ENCODE peak calls at places on chromosomes 3 and 15, in seven cellular contexts. B is CD4-positive, alpha-beta memory T cell; U is mammary epithelial cell; S is Peyer's patch; T is aorta; W is kidney; M is mucosa of descending colon. G is an unnamed sample.
A peak's percentile ranks its signal among the peaks of the same experiment; 100 is the strongest.

GRCh38 chr15:92069308-92070244 is 216.1 kb downstream of the SLCO3A1 start:
- DNase-seq in B (no peak), U (peak; percentile 94), S (no peak), T (no peak), W (peak; percentile 80), M (peak; percentile 33), G (peak; percentile 38)

GRCh38 chr3:143060906-143061305 is 58.7 kb upstream of the CHST2 start:
- DNase-seq in B (no peak), U (peak; percentile 52), S (no peak), T (no peak), W (no peak), M (no peak), G (no peak)

GRCh38 chr3:188389711-188390346 is 235.9 kb downstream of the LPP start:
- DNase-seq in B (peak; percentile 5), U (peak; percentile 74), S (no peak), T (no peak), W (peak; percentile 37), M (peak; percentile 59), G (peak; percentile 22)

GRCh38 chr3:114841515-114841914 is 305.6 kb downstream of the ZBTB20 start:
- DNase-seq in B (no peak), U (peak; percentile 80), S (no peak), T (no peak), W (no peak), M (no peak), G (no peak)

GRCh38 chr3:51508255-51508654 is 8.4 kb upstream of the DCAF1 start:
- DNase-seq in B (no peak), U (no peak), S (no peak), T (peak; percentile 22), W (no peak), M (no peak), G (no peak)

GRCh38 chr15:57406040-57406772 is 29.9 kb downstream of the CGNL1 start:
- DNase-seq in B (no peak), U (no peak), S (no peak), T (no peak), W (no peak), M (no peak), G (no peak)

GRCh38 chr15:61584410-61584809 is 355.3 kb upstream of the RORA start:
- DNase-seq in B (no peak), U (peak; percentile 23), S (no peak), T (no peak), W (no peak), M (no peak), G (no peak)

GRCh38 chr3:133588035-133588434 is 14.5 kb downstream of the CDV3 start:
- DNase-seq in B (no peak), U (no peak), S (no peak), T (no peak), W (no peak), M (no peak), G (no peak)

GRCh38 chr3:104909721-104910120 is 457.0 kb upstream of the ALCAM start:
- DNase-seq in B (no peak), U (no peak), S (no peak), T (no peak), W (no peak), M (no peak), G (no peak)

GRCh38 chr15:60727661-60728060 is 248.7 kb upstream of the ICE2 start:
- DNase-seq in B (no peak), U (no peak), S (no peak), T (no peak), W (no peak), M (no peak), G (no peak)

GRCh38 chr3:196969001-196969659 is 497 bp upstream of the PIGZ start:
- DNase-seq in B (peak; percentile 26), U (peak; percentile 34), S (peak; percentile 65), T (no peak), W (peak; percentile 75), M (no peak), G (peak; percentile 32)

GRCh38 chr15:92158426-92158825 is 235.3 kb upstream of the ST8SIA2 start:
- DNase-seq in B (no peak), U (peak; percentile 88), S (no peak), T (no peak), W (no peak), M (no peak), G (no peak)

GRCh38 chr15:77457619-77458265 is 37.1 kb downstream of the HMG20A start:
- DNase-seq in B (no peak), U (peak; percentile 16), S (no peak), T (no peak), W (no peak), M (no peak), G (no peak)

GRCh38 chr3:25009665-25010064 is 418.4 kb upstream of the RARB start:
- DNase-seq in B (no peak), U (no peak), S (no peak), T (no peak), W (no peak), M (no peak), G (no peak)

GRCh38 chr3:112074616-112075497 is 11.3 kb upstream of the C3orf52 start:
- DNase-seq in B (peak; percentile 38), U (peak; percentile 100), S (peak; percentile 74), T (no peak), W (peak; percentile 79), M (peak; percentile 73), G (no peak)

GRCh38 chr15:39667382-39668127 is 86.7 kb downstream of the THBS1 start:
- DNase-seq in B (no peak), U (no peak), S (no peak), T (no peak), W (no peak), M (no peak), G (no peak)

GRCh38 chr15:37764733-37765191 is 169.7 kb upstream of the TMCO5A start:
- DNase-seq in B (no peak), U (peak; percentile 43), S (no peak), T (no peak), W (no peak), M (peak; percentile 56), G (no peak)

GRCh38 chr15:43948691-43949325 is 122.0 kb downstream of the WDR76 start:
- DNase-seq in B (no peak), U (no peak), S (no peak), T (no peak), W (no peak), M (no peak), G (no peak)

GRCh38 chr15:74891469-74891868 is 1.6 kb downstream of the MPI start:
- DNase-seq in B (no peak), U (no peak), S (peak; percentile 89), T (no peak), W (no peak), M (peak; percentile 89), G (no peak)

GRCh38 chr3:145422541-145422940 is 738.4 kb downstream of the PLOD2 start:
- DNase-seq in B (no peak), U (no peak), S (no peak), T (no peak), W (no peak), M (no peak), G (no peak)

GRCh38 chr15:71874245-71874644 is 63.9 kb downstream of the NR2E3 start:
- DNase-seq in B (no peak), U (no peak), S (no peak), T (no peak), W (no peak), M (no peak), G (no peak)

GRCh38 chr3:51748327-51748726 is 30.7 kb downstream of the IQCF6 start:
- DNase-seq in B (no peak), U (no peak), S (no peak), T (no peak), W (no peak), M (no peak), G (no peak)

GRCh38 chr3:112303811-112304325 is 9.9 kb upstream of the SLC9C1 start:
- DNase-seq in B (no peak), U (no peak), S (no peak), T (no peak), W (no peak), M (peak; percentile 28), G (no peak)

GRCh38 chr15:34241376-34242350 is 16.8 kb downstream of the EMC4 start:
- DNase-seq in B (peak; percentile 55), U (peak; percentile 62), S (no peak), T (no peak), W (no peak), M (peak; percentile 62), G (no peak)

GRCh38 chr3:50267280-50267913 is 1.6 kb upstream of the SEMA3B start:
- DNase-seq in B (no peak), U (no peak), S (peak; percentile 84), T (peak; percentile 91), W (peak; percentile 93), M (peak; percentile 85), G (peak; percentile 82)
- H3K4me1 ChIP-seq in B (no peaks in the 10 kb centered on the region), U (peaks cover 39% of the 10 kb centered on the region), S (no peaks in the 10 kb centered on the region), T (no peaks in the 10 kb centered on the region), W (peaks cover 45% of the 10 kb centered on the region), M (peaks cover 45% of the 10 kb centered on the region), G (peaks cover 66% of the 10 kb centered on the region)

DNA sequence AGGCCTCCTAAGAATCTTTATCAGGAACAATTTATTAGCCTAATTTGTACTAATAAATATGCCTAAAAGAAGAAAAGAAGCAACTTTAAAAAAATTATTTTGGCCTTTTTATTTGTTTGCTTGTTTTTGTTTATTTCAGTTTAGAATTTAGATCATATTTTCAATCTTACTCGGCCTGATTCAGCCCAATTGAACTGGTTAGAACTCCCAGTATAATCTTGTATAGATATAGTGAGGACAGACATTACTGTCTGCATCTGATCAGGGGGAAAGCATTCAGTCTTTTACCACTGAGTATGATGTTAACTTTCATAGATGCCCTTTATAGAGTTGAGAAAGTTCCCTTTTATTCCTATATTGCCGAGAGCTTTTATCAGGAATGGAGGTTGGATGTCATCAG is 56.0 kb upstream of the CSTA start:
- DNase-seq in B (no peak), U (no peak), S (no peak), T (no peak), W (no peak), M (no peak), G (no peak)
- H3K4me1 ChIP-seq in B (peaks cover 33% of the 10 kb centered on the region), U (no peaks in the 10 kb centered on the region), S (no peaks in the 10 kb centered on the region), T (no peaks in the 10 kb centered on the region), W (peaks cover 24% of the 10 kb centered on the region), M (no peaks in the 10 kb centered on the region), G (no peaks in the 10 kb centered on the region)

GRCh38 chr15:81302605-81303204 is 21.2 kb downstream of the STARD5 start:
- DNase-seq in B (peak; percentile 38), U (no peak), S (no peak), T (no peak), W (no peak), M (no peak), G (no peak)
- H3K4me1 ChIP-seq in B (peaks cover 71% of the 10 kb centered on the region), U (peaks cover 24% of the 10 kb centered on the region), S (peaks cover 9% of the 10 kb centered on the region), T (no peaks in the 10 kb centered on the region), W (no peaks in the 10 kb centered on the region), M (peaks cover 5% of the 10 kb centered on the region), G (peaks cover 7% of the 10 kb centered on the region)

GRCh38 chr15:90425726-90426346 is 37.8 kb downstream of the IQGAP1 start:
- DNase-seq in B (no peak), U (no peak), S (no peak), T (no peak), W (no peak), M (no peak), G (no peak)
- H3K4me1 ChIP-seq in B (peaks cover 31% of the 10 kb centered on the region), U (peaks cover 20% of the 10 kb centered on the region), S (no peaks in the 10 kb centered on the region), T (peaks cover 4% of the 10 kb centered on the region), W (peaks cover 14% of the 10 kb centered on the region), M (peaks cover 20% of the 10 kb centered on the region), G (peaks cover 56% of the 10 kb centered on the region)